ENCODE peak calls at places on chromosomes 13 and 19, in eight cellular contexts. J is SJSA1, Y is osteoblast, M is AG04450, A is kidney, H is neuronal stem cell, S is ovary, W is GM23248. X is an unnamed sample.

GRCh38 chr19:45168767-45169351 is 8.1 kb upstream of the NKPD1 start:
- DNase-seq in W (no peak), J (no peak), M (no peak), S (no peak), Y (peak), H (no peak), A (no peak), X (no peak)

GRCh38 chr19:13758795-13759194 is 5.5 kb upstream of the MRI1 start:
- DNase-seq in A (no peak), H (no peak), W (no peak), Y (peak), S (no peak), J (no peak), M (no peak), X (no peak)

GRCh38 chr19:17078920-17079709 is 3.5 kb downstream of the MYO9B start:
- DNase-seq in W (peak), S (no peak), J (no peak), Y (peak), M (no peak), H (no peak), A (no peak), X (no peak)

GRCh38 chr13:109647046-109647445 is 139.3 kb downstream of the IRS2 start:
- DNase-seq in A (no peak), W (peak), S (no peak), M (no peak), Y (no peak), J (peak), H (no peak), X (no peak)

GRCh38 chr13:27024062-27024461 is 147.5 kb downstream of the USP12 start:
- DNase-seq in S (no peak), H (no peak), M (no peak), A (no peak), W (no peak), J (no peak), Y (no peak), X (no peak)

GRCh38 chr19:7863157-7863970 is 10.8 kb downstream of the PRR36 start:
- DNase-seq in M (no peak), S (no peak), A (peak), H (no peak), J (no peak), Y (peak), W (no peak), X (no peak)

GRCh38 chr19:49422407-49423277 is 599 bp downstream of the PTH2 start:
- DNase-seq in M (no peak), A (no peak), Y (peak), S (no peak), J (no peak), W (peak), H (peak), X (no peak)

GRCh38 chr13:103436057-103436654 is 369.9 kb upstream of the SLC10A2 start:
- DNase-seq in H (no peak), Y (no peak), M (no peak), J (peak), S (no peak), W (no peak), A (no peak), X (peak)

GRCh38 chr13:77510156-77510555 is 25.4 kb upstream of the SCEL start:
- DNase-seq in J (no peak), M (no peak), Y (no peak), H (no peak), S (no peak), W (no peak), A (no peak), X (no peak)

GRCh38 chr13:32381539-32381938 is 46.4 kb downstream of the N4BP2L1 start:
- DNase-seq in W (peak), H (peak), M (no peak), Y (peak), S (peak), J (no peak), A (no peak), X (peak)

GRCh38 chr19:44719262-44719701 is 20.3 kb downstream of the CEACAM16 start:
- DNase-seq in J (no peak), H (no peak), S (no peak), A (no peak), M (no peak), W (no peak), Y (no peak), X (no peak)

GRCh38 chr13:41547253-41548000 is 90.1 kb downstream of the RGCC start:
- DNase-seq in H (no peak), Y (no peak), S (no peak), J (no peak), W (peak), M (no peak), A (no peak), X (no peak)

GRCh38 chr13:40230833-40231266 is 435.6 kb downstream of the FOXO1 start:
- DNase-seq in J (no peak), A (no peak), W (peak), H (no peak), M (no peak), S (no peak), Y (peak), X (no peak)

GRCh38 chr19:38361633-38362075 is 12.7 kb upstream of the PSMD8 start:
- DNase-seq in S (peak), J (peak), A (peak), W (peak), H (peak), M (no peak), Y (peak), X (peak)

GRCh38 chr13:31192306-31192705 is 7.5 kb upstream of the B3GLCT start:
- DNase-seq in W (no peak), Y (no peak), H (no peak), J (no peak), S (no peak), M (no peak), A (no peak), X (no peak)

GRCh38 chr13:39496487-39496998 is 106.5 kb downstream of the LHFPL6 start:
- DNase-seq in M (no peak), H (no peak), Y (no peak), A (no peak), J (no peak), S (no peak), W (no peak), X (no peak)

GRCh38 chr19:17243854-17244617 is 1.7 kb downstream of the NR2F6 start:
- DNase-seq in A (peak), Y (peak), S (peak), J (no peak), W (peak), M (no peak), H (no peak), X (no peak)

GRCh38 chr13:97222934-97223710 is 989 bp downstream of the MBNL2 start:
- DNase-seq in Y (no peak), J (no peak), A (no peak), H (peak), S (no peak), W (peak), M (no peak), X (no peak)

DNA sequence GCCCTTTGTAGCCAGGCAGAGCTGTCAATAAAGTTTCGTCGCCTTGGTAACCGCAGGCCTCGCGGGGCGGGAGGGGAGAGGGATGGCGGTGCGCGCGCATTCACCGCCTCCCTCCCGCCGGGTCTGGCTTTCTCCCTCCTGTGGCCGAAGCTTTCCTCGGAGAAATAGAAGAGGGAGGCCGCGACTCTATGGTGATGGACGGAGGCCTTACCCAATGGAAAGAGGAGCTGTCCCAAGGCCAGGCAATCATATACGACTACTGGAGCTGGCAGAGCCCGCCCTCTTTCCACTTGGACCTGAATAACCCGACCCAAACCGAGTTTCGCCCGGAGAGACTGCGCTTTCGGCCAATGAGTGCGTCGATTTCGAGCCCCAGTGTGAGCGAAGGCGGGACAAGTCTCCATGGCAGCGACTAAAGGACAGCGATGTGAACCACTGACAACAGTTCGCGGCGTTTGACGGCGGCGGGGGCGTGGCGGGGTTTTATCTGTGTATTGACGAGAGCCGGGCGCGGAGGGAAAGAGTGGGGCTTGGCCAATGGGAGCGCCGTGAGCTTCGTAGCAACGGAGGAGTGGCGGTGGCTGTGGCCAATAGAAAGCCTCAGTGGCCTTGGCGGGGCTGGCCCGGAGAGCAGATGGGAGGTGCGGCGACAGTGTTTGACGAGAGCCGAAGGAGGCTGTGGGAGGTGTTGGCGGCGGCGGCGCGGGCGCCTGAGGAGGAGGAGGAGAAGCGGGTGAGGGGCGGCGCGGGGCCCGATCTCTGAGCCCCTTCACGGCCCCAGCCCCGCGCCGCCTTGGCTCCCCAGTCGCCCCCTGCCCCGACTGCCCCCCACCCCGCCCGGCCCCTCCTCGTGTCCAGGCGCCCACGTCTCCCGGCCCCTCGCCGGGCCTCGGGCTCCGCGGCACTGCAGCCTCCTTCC is at the start of gene KMT5C:
- DNase-seq in Y (peak), J (peak), H (peak), M (peak), W (peak), S (peak), A (peak), X (peak)
- H3K27ac ChIP-seq in Y (peak), J (peak), H (peak), M (peak), W (peak), S (peak), A (peak), X (no peak)

DNA sequence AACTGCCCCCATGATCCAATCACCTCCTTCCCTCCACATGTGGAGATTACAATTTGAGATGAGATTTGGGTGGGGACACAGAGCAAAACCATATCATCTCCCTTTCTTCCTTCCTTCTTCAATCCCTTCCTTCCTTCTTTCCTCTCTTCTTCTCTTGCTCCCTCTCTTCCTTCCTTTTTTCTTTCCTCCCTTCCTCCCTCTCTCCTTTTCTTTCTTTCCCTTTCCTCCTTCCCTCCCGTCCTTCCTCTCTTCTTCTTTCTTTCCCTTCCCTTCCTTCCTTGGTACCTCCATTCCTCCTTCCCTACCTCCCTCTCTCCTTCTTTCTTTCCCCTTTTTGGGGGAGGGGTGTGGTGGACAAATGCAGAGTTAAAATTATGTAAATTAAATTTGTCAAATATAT is 145.1 kb downstream of the TSHZ3 start:
- DNase-seq in Y (no peak), A (no peak), W (no peak), M (no peak), J (no peak), S (no peak), H (no peak), X (no peak)
- H3K27ac ChIP-seq in Y (no peak), A (no peak), W (no peak), M (no peak), J (no peak), S (no peak), H (no peak), X (no peak)

DNA sequence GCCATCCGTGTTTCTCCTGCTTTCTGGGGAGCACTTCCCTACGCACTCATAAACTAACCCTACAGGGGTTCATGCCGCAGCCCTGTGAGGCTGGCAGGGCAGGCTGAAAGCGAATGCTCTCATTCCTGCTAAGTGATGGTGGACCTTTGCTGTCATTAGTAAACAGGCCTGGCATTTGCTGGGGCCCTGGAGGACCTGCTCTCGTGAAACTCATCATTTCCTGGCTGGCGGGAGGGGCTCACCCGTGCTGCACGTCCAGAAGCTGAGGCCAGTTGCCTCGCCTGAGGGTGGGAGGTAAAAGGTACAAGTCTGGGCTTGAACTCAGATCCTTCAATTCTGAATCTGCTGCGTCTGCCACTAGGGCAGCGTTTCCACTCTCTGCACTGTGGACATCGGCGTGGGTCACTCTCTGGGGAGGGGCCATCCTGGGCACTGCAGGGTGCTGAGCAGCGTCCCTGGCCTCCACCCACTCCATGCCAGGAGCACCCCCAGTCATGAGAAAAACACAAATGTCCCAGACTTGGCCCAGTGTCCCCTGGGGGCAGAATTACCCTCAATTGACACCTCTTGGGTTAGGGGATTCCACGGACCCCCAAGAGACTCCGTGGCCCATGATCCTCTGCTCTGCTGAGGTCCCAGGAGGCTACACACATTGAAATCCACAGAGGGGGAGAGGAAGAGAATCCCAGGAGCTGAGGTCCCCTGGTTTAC is 7.0 kb downstream of the MOB3A start:
- DNase-seq in S (no peak), M (no peak), W (peak), J (no peak), H (no peak), A (peak), Y (peak), X (no peak)
- H3K27ac ChIP-seq in S (no peak), M (no peak), W (peak), J (no peak), H (no peak), A (no peak), Y (peak), X (no peak)

GRCh38 chr19:41367848-41368301 is 3.9 kb upstream of the B9D2 start:
- DNase-seq in H (no peak), A (no peak), M (peak), Y (peak), S (no peak), W (peak), J (peak), X (no peak)
- H3K27ac ChIP-seq in H (no peak), A (peak), M (peak), Y (peak), S (no peak), W (peak), J (peak), X (no peak)

GRCh38 chr19:51372021-51372648 is 319 bp downstream of the NKG7 start:
- DNase-seq in S (no peak), W (no peak), H (no peak), Y (no peak), M (no peak), J (no peak), A (peak), X (no peak)
- H3K27ac ChIP-seq in S (no peak), W (no peak), H (no peak), Y (no peak), M (no peak), J (no peak), A (no peak), X (no peak)

DNA sequence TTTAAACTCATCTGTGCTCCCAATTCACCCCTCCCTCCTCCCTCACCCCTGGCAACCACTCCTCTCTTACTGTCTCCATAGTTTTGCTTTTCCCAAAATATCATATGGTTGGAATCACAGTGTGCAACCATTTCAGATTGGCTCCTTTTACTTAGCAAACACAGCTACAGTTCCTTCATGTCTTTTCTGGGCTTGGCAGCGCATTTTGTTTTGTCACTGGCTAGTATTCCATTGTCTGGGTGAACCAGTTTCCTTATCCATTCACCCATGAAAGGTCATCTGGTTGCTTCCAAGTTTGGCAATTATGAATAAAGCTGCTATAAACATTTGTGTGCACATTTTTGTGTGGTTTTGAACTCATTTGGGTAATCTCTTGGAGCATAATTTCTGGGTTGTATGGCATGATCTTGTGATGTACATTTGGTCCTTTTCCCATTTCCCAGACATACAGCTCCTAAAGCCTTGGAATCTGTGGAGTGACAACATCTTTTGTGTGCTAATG is 23.9 kb upstream of the GAS6 start:
- DNase-seq in W (peak), J (no peak), A (no peak), M (no peak), H (no peak), Y (peak), S (no peak), X (no peak)
- H3K27ac ChIP-seq in W (no peak), J (no peak), A (peak), M (no peak), H (no peak), Y (no peak), S (no peak), X (no peak)

DNA sequence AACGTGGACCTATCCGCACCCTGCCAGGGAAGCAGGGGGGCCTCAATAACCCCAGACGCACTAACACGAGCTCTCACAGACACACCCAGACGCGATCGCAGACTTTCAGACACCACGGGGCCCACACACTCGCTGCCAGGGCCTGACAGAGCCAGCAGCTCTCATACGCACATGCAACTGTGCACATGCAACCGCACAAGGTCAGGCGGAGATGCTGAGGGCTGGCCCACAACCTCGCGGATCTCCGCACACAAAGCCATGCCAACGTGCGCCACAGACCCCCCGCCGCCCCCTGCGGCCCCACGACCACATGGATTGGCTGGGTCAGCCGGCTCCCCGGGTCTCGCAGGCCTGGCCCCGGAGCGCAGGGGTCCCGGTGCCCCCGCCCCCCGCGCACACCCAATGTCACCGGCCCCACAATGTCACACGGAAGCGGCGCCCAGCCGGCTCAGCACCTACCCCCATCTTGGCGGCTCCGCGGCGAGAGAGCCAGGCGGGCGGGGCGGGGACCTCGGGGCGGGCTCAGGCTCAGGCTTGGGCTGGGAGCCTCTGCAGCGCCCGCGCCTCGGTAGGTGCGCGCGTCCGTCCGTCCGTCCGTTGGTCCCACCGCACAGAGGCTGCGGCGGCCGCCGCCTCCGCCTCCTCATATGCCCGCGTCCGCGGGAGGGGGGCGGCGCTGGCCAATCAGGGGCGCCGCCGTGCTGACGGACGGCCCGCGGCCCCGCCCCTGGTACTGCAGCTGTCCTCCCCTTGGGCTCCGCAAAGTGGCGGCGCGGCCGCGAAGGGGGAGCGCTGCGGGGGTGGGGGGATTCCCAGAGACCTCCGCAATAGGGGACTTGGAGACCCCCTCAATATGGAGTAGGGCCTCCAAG is at the start of gene ATP1A3:
- DNase-seq in H (peak), S (no peak), W (peak), M (no peak), J (no peak), A (no peak), Y (peak), X (no peak)
- H3K27ac ChIP-seq in H (no peak), S (no peak), W (no peak), M (no peak), J (no peak), A (no peak), Y (no peak), X (no peak)

DNA sequence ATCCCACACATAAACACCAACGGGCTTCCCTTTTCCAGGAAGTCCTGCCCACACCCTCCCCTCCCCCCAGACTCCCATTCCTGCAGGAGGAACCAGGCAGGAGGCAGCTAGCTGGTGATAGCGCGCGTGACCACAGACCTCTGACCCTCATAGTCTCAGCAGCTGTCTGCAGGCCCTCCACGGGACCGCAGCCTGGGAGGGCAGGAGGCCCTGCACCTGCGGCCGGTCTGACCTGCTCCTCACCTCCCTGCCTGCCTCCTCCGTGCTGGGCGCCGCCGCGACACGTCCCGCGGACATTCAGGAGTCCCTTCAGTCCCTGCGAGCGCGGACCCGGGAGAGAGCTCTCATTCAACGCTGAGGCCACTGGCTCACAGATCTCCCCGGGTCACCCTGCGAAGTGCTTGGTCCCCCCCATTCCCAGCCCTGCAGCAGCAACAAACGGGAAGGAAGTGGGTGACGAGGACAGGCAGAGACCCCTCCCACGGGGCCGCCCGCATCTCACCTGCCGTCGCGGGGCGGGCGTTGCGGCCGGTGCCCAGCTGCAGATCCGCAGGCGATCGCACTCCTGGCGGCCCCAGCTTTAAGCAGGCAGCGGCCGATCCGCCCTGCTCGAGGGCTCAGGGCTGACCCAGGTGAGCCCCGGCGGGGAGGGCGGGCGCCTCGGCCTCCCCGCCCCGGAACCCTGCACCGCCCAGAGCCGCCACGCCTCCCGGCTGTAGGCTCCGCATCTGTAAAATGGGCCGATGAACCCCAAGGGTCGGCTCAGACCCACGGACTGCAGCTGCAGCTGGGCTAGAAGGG is 1.1 kb upstream of the ACP5 start:
- DNase-seq in H (no peak), A (peak), S (peak), M (no peak), W (no peak), Y (peak), J (peak), X (no peak)
- H3K27ac ChIP-seq in H (no peak), A (peak), S (no peak), M (no peak), W (no peak), Y (no peak), J (no peak), X (no peak)